ENCODE peak calls at places on chromosomes 6 and 20, in five cellular contexts. L is HL-60, X is heart right ventricle, N is WERI-Rb-1, M is AG04450. P is an unnamed sample.

GRCh38 chr6:82740066-82740465 is 325.6 kb downstream of the UBE3D start:
- DNase-seq in L (no peak), X (no peak), N (no peak), M (no peak), P (no peak)

GRCh38 chr6:30918675-30919074 is 4.6 kb downstream of the VARS2 start:
- DNase-seq in L (no peak), X (no peak), N (no peak), M (no peak), P (no peak)

GRCh38 chr20:52959125-52959524 is 13.0 kb upstream of the TSHZ2 start:
- DNase-seq in L (no peak), X (no peak), N (peak), M (no peak), P (no peak)

GRCh38 chr6:97111243-97111642 is 171.8 kb downstream of the MMS22L start:
- DNase-seq in L (no peak), X (no peak), N (no peak), M (no peak), P (no peak)

GRCh38 chr6:136666041-136666440 is 115.8 kb upstream of the MAP7 start:
- DNase-seq in L (no peak), X (no peak), N (no peak), M (no peak), P (no peak)

GRCh38 chr6:38499046-38499445 is 140.7 kb downstream of the BTBD9 start:
- DNase-seq in L (no peak), X (no peak), N (no peak), M (no peak), P (no peak)

GRCh38 chr6:44264154-44265002 is 973 bp downstream of the NFKBIE start:
- DNase-seq in L (peak), X (peak), N (no peak), M (no peak), P (peak)

GRCh38 chr6:148317051-148317450 is 25.6 kb upstream of the SASH1 start:
- DNase-seq in L (no peak), X (no peak), N (no peak), M (no peak), P (no peak)

GRCh38 chr20:59994697-59995122 is 36.5 kb downstream of the CDH26 start:
- DNase-seq in L (no peak), X (peak), N (no peak), M (no peak), P (no peak)

GRCh38 chr20:25669826-25670422 is 26.7 kb downstream of the ZNF337 start:
- DNase-seq in L (no peak), X (no peak), N (peak), M (peak), P (no peak)
- TF ChIP-seq CTCF in L (no peak), X (no peak), N (peak), M (peak), P (no peak)

GRCh38 chr6:42179261-42179955 is 6.2 kb downstream of the GUCA1A start:
- DNase-seq in L (no peak), X (no peak), N (no peak), M (no peak), P (no peak)

GRCh38 chr6:42176981-42177380 is 3.8 kb downstream of the GUCA1A start:
- DNase-seq in L (no peak), X (no peak), N (no peak), M (no peak), P (no peak)

GRCh38 chr6:42173101-42173500 is at the start of gene GUCA1A:
- DNase-seq in L (no peak), X (no peak), N (peak), M (no peak), P (no peak)

GRCh38 chr6:42177514-42178364 is 4.6 kb downstream of the GUCA1A start:
- DNase-seq in L (no peak), X (no peak), N (no peak), M (no peak), P (no peak)

DNA sequence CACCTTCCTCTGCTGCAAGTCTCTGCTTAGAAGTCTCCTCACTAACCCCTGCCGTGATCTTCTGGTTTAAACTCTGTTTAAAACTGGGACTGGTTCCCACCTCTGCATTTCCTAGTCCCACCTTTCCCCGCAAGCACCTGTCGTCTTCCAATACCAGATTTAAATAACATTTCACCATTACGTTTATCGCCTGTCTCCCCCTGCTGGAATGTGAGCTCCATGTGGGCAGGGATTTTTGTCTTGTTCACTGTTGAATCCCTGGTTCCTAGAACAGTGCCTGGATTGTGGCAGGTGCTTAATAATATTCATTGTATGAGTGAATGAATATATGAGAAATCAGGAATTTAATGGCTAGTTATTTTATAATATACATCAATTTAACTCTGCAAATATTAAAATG is 2.7 kb downstream of the GUCA1A start:
- DNase-seq in L (no peak), X (no peak), N (no peak), M (no peak), P (no peak)
- TF ChIP-seq CTCF in L (no peak), X (peak), N (peak), M (peak), P (no peak)

GRCh38 chr6:11535801-11536230 is 1.7 kb upstream of the TMEM170B start:
- DNase-seq in L (peak), X (no peak), N (no peak), M (no peak), P (no peak)

GRCh38 chr6:11538799-11539468 is 1.4 kb downstream of the TMEM170B start:
- DNase-seq in L (peak), X (no peak), N (peak), M (no peak), P (no peak)

GRCh38 chr6:11537229-11538048 is at the start of gene TMEM170B:
- DNase-seq in L (peak), X (peak), N (peak), M (peak), P (peak)

GRCh38 chr6:11536795-11537194 is 754 bp upstream of the TMEM170B start:
- DNase-seq in L (no peak), X (no peak), N (peak), M (no peak), P (no peak)

DNA sequence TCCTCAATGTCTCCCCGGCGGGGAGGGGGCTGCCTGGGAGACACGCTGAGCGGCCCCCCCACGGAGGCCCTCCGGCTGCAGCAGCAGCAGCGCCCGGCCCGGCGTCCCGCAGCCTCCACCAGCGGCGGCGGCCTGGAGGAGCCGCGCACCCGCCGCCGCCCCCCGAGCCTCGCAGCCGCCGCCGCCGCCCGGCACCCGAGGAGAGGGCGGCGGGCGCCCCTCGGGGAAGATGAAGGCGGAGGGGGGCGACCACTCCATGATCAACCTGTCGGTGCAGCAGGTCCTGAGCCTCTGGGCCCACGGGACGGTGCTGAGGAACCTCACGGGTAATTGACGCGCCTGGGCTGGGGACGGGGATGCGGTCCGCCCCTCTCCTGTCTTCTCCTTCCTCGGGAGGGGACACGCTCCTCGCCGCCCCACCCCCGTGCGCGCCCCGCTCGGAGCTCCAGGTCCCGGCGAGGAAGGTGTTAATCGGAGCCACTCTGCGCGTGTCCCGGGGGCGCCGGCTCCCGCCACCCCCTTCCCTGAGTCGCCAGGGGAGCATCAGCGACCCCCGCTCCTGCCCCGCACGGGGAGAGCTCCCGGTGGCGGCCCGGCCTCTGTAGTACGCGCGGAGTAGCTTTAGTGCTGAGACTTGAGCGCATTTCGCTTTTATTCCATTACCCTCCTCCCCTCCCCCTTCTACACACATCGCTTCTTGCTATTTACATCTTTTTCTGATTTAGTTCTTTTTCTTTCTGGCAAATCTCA is 675 bp downstream of the TMEM170B start:
- DNase-seq in L (peak), X (peak), N (peak), M (no peak), P (no peak)
- TF ChIP-seq CTCF in L (no peak), X (no peak), N (peak), M (no peak), P (no peak)

GRCh38 chr6:35729349-35729678 is 7.5 kb upstream of the ARMC12 start:
- DNase-seq in L (no peak), X (no peak), N (no peak), M (no peak), P (no peak)
- TF ChIP-seq CTCF in L (no peak), X (no peak), N (no peak), M (no peak), P (peak)

GRCh38 chr6:36229223-36229622 is 32.7 kb downstream of the BRPF3 start:
- DNase-seq in L (no peak), X (no peak), N (no peak), M (no peak), P (no peak)

GRCh38 chr6:36227379-36228344 is 31.1 kb downstream of the BRPF3 start:
- DNase-seq in L (no peak), X (no peak), N (no peak), M (no peak), P (no peak)

GRCh38 chr6:36224918-36225461 is 28.4 kb downstream of the BRPF3 start:
- DNase-seq in L (no peak), X (no peak), N (peak), M (no peak), P (no peak)

GRCh38 chr6:36223706-36224105 is 27.2 kb downstream of the BRPF3 start:
- DNase-seq in L (no peak), X (no peak), N (no peak), M (no peak), P (no peak)

DNA sequence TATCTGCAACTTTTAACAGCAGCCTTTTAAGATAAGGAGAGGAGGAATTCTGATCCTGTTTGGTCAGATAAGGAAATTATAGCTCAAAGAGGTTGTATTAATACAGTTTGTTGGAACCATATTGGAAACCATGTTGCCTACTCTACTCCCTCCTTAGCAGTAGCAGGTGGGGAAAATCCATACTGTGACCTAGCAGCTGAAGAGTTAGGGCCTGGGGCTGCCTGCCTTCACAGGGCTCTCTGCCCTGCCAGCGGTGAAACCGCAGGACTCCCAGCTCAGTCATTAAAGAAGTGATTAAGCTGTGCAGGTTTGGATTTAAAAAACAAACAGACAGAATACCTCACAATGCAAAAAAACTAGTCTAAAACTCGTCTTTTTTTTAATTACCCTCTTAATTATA is 30.1 kb downstream of the BRPF3 start:
- DNase-seq in L (no peak), X (no peak), N (no peak), M (no peak), P (no peak)
- TF ChIP-seq CTCF in L (no peak), X (no peak), N (no peak), M (no peak), P (no peak)

GRCh38 chr6:145814501-145815350 is at the start of gene FBXO30:
- DNase-seq in L (peak), X (peak), N (peak), M (peak), P (peak)
- TF ChIP-seq CTCF in L (no peak), X (peak), N (no peak), M (peak), P (no peak)

DNA sequence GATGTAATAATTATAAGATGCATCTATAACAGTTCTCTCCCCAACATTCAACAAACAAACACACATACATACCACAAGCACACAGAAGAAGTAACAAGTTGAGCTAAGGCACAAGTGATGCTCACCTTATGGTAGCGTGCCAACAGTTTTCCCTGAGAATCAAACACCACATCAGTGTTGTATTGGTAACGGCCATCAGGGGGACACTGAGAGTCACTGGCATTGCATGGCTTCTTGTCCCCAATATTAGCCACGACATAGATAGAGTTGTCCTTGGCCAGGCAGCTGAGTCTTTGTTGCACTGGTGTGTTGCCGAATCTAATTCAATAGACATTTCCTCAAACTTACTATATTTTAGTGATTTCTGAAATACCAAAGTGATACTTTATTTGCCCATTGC is 14.8 kb upstream of the VNN1 start:
- DNase-seq in L (no peak), X (no peak), N (no peak), M (no peak), P (no peak)
- TF ChIP-seq CTCF in L (no peak), X (no peak), N (no peak), M (no peak), P (no peak)

GRCh38 chr20:24705486-24705885 is 236.1 kb downstream of the SYNDIG1 start:
- DNase-seq in L (no peak), X (no peak), N (no peak), M (no peak), P (no peak)
- TF ChIP-seq CTCF in L (no peak), X (no peak), N (no peak), M (no peak), P (no peak)

GRCh38 chr20:4008877-4009276 is 6.5 kb downstream of the RNF24 start:
- DNase-seq in L (no peak), X (no peak), N (no peak), M (no peak), P (no peak)
- TF ChIP-seq CTCF in L (no peak), X (no peak), N (no peak), M (no peak), P (no peak)

DNA sequence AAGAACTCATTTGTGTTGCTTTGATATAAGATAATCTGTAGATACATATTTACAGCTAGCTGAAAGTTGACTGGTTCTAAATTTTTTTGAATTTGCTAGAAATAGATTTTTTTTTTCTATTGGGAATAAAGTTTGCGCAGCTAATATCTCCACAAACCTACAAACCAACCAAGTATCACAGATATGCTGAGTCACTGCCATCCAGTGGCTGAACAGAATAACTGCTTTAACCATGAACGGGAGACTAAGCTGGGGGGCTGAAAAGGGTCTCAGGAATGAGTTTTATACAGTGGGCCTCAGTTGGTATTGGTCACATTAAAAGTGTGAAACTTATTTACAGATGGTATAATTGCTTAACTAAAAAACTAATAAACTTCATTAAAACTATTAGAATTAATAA is 326.7 kb upstream of the CNR1 start:
- DNase-seq in L (peak), X (no peak), N (peak), M (no peak), P (no peak)
- TF ChIP-seq CTCF in L (no peak), X (peak), N (peak), M (peak), P (no peak)

P was measured in natural killer cell.